ENCODE peak calls at places on chromosomes 3 and 15, in eight cellular contexts. G is upper lobe of right lung, T is Panc1, L is GM12865, A is HepG2, I is sigmoid colon, S is astrocyte of the cerebellum, W is right lobe of liver. O is an unnamed sample.

GRCh38 chr15:52261026-52261425 is 34.6 kb downstream of the MYO5C start:
- DNase-seq in T (no peak), G (no peak), L (no peak), S (no peak), I (no peak), W (no peak), A (no peak), O (no peak)

GRCh38 chr15:90930861-90931629 is 1.3 kb downstream of the HDDC3 start:
- DNase-seq in I (peak), W (no peak), L (peak), A (no peak), S (no peak), G (no peak), T (no peak), O (no peak)

GRCh38 chr3:71723452-71724170 is 1.6 kb downstream of the EIF4E3 start:
- DNase-seq in T (no peak), A (no peak), S (no peak), L (peak), I (no peak), W (no peak), G (no peak), O (no peak)

GRCh38 chr3:3196148-3196861 is 16.8 kb upstream of the CRBN start:
- DNase-seq in L (peak), S (no peak), I (no peak), A (no peak), T (no peak), W (no peak), G (no peak), O (no peak)

GRCh38 chr15:39270976-39271375 is 309.9 kb upstream of the THBS1 start:
- DNase-seq in T (no peak), I (no peak), W (no peak), A (no peak), L (no peak), G (no peak), S (no peak), O (no peak)

GRCh38 chr3:66582721-66583141 is 81.9 kb upstream of the LRIG1 start:
- DNase-seq in W (no peak), T (no peak), A (no peak), S (peak), L (peak), I (no peak), G (no peak), O (no peak)

GRCh38 chr15:75532413-75533250 is 46.5 kb downstream of the PTPN9 start:
- DNase-seq in G (no peak), T (peak), S (peak), L (peak), I (peak), W (peak), A (peak), O (no peak)

GRCh38 chr3:31167666-31168065 is 273.2 kb upstream of the GADL1 start:
- DNase-seq in W (no peak), I (no peak), L (no peak), T (no peak), S (no peak), G (no peak), A (no peak), O (no peak)

GRCh38 chr15:73051402-73051810 is 857 bp upstream of the NEO1 start:
- DNase-seq in S (no peak), T (no peak), G (peak), I (peak), W (peak), A (no peak), L (no peak), O (no peak)

GRCh38 chr3:128335621-128336296 is 130.9 kb downstream of the DNAJB8 start:
- DNase-seq in S (no peak), I (peak), W (no peak), T (no peak), A (no peak), G (peak), L (no peak), O (no peak)

GRCh38 chr3:107297597-107297996 is 79.6 kb upstream of the CCDC54 start:
- DNase-seq in G (no peak), T (no peak), A (no peak), L (no peak), S (no peak), W (no peak), I (no peak), O (no peak)

GRCh38 chr3:38397320-38397719 is 50.7 kb downstream of the XYLB start:
- DNase-seq in A (peak), S (peak), G (no peak), L (peak), T (no peak), I (no peak), W (peak), O (no peak)

GRCh38 chr15:101176625-101177024 is 75.2 kb downstream of the CHSY1 start:
- DNase-seq in G (no peak), I (no peak), A (peak), L (no peak), T (no peak), W (no peak), S (no peak), O (no peak)

GRCh38 chr3:134796313-134797079 is 1.4 kb downstream of the EPHB1 start:
- DNase-seq in G (no peak), T (no peak), I (peak), W (peak), S (no peak), L (no peak), A (no peak), O (no peak)

GRCh38 chr3:69384379-69384778 is 1.5 kb downstream of the FRMD4B start:
- DNase-seq in T (no peak), A (no peak), I (no peak), G (no peak), S (no peak), W (no peak), L (no peak), O (no peak)

GRCh38 chr15:74127954-74128784 is 2.2 kb upstream of the ISLR2 start:
- DNase-seq in L (no peak), A (no peak), S (no peak), T (no peak), I (no peak), W (no peak), G (no peak), O (no peak)

GRCh38 chr3:17132286-17133115 is 247.7 kb downstream of the PLCL2 start:
- DNase-seq in S (no peak), G (no peak), W (no peak), L (peak), T (no peak), A (no peak), I (no peak), O (no peak)

GRCh38 chr3:120182613-120183524 is 88.6 kb upstream of the GSK3B start:
- DNase-seq in S (peak), L (peak), I (no peak), G (no peak), T (no peak), A (no peak), W (no peak), O (no peak)

GRCh38 chr3:106438916-106439315 is 570.1 kb upstream of the CBLB start:
- DNase-seq in A (no peak), T (no peak), I (no peak), W (no peak), G (no peak), S (no peak), L (no peak), O (no peak)

GRCh38 chr3:140424211-140424610 is 253.7 kb upstream of the TRIM42 start:
- DNase-seq in G (no peak), T (no peak), L (no peak), W (no peak), S (no peak), A (no peak), I (no peak), O (no peak)

GRCh38 chr15:58038426-58039106 is 26.9 kb downstream of the ALDH1A2 start:
- DNase-seq in I (no peak), G (no peak), W (peak), A (no peak), S (peak), L (no peak), T (no peak), O (no peak)

GRCh38 chr3:75863878-75864277 is 78.5 kb upstream of the ZNF717 start:
- DNase-seq in S (no peak), G (no peak), L (no peak), W (no peak), T (no peak), A (no peak), I (no peak), O (no peak)

DNA sequence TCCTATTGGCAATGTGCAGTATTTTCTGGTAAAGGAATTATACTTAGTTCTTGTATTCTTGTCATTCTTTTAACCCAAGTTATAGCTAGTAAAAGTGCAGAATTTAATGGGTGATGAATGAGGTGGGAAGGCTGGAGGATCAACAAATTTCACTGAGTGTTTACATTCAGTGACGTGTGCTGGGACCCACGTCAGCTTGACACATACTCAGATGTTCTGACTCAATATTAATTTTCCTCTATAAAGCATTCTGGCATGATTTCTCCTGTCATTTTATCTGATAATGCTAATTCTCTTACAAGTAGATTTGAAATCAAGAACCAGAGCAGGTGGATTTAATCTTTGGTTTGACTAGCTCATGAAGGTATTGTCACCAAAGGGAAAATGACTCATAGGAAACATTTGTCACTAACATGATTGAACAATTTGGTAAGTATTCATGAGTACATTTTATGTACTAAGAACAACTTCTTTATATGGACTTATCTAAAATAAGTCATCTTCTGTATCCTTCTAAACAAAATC is 71.0 kb upstream of the SYNPR start:
- DNase-seq in I (no peak), A (no peak), G (no peak), L (no peak), W (no peak), S (no peak), T (no peak), O (no peak)
- TF ChIP-seq CTCF in I (no peak), A (no peak), G (no peak), L (no peak), W (no peak), S (no peak), T (no peak), O (no peak)

GRCh38 chr3:131549340-131549739 is 46.6 kb upstream of the MRPL3 start:
- DNase-seq in T (peak), W (no peak), S (no peak), A (no peak), I (no peak), G (no peak), L (peak), O (no peak)
- TF ChIP-seq CTCF in T (peak), W (peak), S (peak), A (peak), I (no peak), G (peak), L (peak), O (peak)

DNA sequence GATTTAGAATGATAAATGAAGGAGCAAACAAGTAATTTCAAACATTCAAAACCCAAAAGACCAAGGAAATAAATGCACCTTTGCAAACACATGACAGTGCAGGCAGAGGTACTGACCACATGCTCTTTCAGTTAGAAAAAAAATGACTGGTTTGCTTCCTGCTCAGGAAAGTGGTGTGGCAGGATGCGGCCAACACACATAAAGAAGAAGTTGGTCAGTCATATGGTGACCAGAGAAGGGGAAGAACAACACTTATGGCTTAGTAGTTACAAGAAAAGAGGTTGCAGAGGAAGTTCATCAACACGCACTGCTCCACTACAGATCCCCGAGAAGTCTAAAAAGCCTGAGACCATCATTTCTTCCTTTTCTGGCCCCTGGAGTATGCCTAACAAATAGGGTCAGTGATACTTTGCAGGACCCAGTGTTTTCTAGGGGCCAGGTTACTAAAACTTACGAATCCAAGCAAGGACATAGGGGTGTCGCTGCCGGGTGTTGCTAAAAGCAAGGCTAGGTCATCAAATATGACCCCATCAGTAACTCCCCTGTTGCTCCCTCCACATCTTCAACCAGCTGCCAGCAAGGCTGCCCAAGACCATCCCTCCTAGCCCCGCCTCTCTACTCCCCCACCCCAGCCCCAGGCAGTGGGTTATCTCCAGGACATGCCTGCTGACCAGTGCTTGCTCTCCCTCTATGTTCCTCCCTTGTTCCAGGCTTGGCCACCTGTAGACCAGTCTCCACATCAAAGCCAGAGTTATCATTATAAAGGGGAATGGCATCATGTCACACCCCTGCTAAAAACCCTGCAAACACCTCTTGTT is 11.2 kb downstream of the ATP8B4 start:
- DNase-seq in T (no peak), S (no peak), G (no peak), I (no peak), A (no peak), L (peak), W (no peak), O (no peak)
- TF ChIP-seq CTCF in T (no peak), S (no peak), G (no peak), I (no peak), A (no peak), L (no peak), W (no peak), O (no peak)

GRCh38 chr3:180528843-180529242 is 73.1 kb upstream of the TTC14 start:
- DNase-seq in G (no peak), W (no peak), A (no peak), T (no peak), S (no peak), L (no peak), I (no peak), O (no peak)

DNA sequence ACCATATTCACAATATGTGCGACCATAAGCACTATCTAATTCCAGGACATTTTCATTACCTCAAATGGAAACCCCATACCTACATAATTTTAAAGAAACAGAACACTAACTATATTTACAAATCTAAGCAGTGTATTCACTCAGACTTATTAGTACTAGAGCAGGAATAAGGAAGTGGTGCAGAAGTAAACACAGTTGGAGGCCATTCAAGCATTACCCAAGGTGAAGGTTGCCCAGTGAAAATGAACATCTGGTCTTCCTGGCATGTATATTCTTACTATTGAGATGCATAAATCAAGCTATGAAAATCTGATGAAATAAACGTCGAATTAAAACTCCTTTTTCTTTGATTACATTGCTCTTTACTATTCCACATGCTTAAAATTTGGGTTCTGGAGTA is 78.9 kb upstream of the TTC14 start:
- DNase-seq in T (no peak), G (no peak), A (no peak), I (no peak), W (no peak), L (no peak), S (no peak), O (no peak)
- TF ChIP-seq CTCF in T (no peak), G (no peak), A (no peak), I (no peak), W (no peak), L (no peak), S (no peak), O (no peak)